ENCODE peak calls at places on chromosomes 16 and 17, in four cellular contexts. S, E, B and P are unnamed samples.

GRCh38 chr17:28963841-28964240 is 12.5 kb upstream of the PHF12 start:
- DNase-seq in S (no peak), E (no peak), B (no peak), P (no peak)

GRCh38 chr17:40290629-40291296 is 3.1 kb downstream of the CDC6 start:
- DNase-seq in S (peak), E (peak), B (peak), P (peak)

GRCh38 chr16:27843800-27844199 is 219.7 kb downstream of the GSG1L start:
- DNase-seq in S (no peak), E (no peak), B (no peak), P (no peak)

GRCh38 chr16:70430667-70431536 is 8.0 kb downstream of the ST3GAL2 start:
- DNase-seq in S (no peak), E (no peak), B (no peak), P (no peak)

GRCh38 chr16:87305505-87306391 is 11.4 kb downstream of the C16orf95 start:
- DNase-seq in S (peak), E (no peak), B (no peak), P (peak)

GRCh38 chr17:36911007-36911406 is 26.3 kb upstream of the LHX1 start:
- DNase-seq in S (no peak), E (no peak), B (no peak), P (no peak)

GRCh38 chr17:72270530-72270929 is 149.7 kb downstream of the SOX9 start:
- DNase-seq in S (no peak), E (no peak), B (peak), P (no peak)

GRCh38 chr16:74570412-74571301 is 36.3 kb downstream of the GLG1 start:
- DNase-seq in S (no peak), E (no peak), B (no peak), P (no peak)

GRCh38 chr17:67359960-67360817 is 6.2 kb downstream of the PSMD12 start:
- DNase-seq in S (no peak), E (no peak), B (no peak), P (no peak)

GRCh38 chr17:59513934-59514841 is 51.2 kb upstream of the DHX40 start:
- DNase-seq in S (no peak), E (peak), B (no peak), P (no peak)

GRCh38 chr17:17087424-17088103 is 45.3 kb downstream of the MPRIP start:
- DNase-seq in S (no peak), E (no peak), B (no peak), P (no peak)

GRCh38 chr16:72324578-72324977 is 152.6 kb upstream of the PMFBP1 start:
- DNase-seq in S (no peak), E (no peak), B (no peak), P (no peak)

GRCh38 chr17:54270499-54270898 is 447.8 kb downstream of the KIF2B start:
- DNase-seq in S (no peak), E (no peak), B (no peak), P (no peak)

GRCh38 chr17:74840989-74841666 is 18.6 kb downstream of the GRIN2C start:
- DNase-seq in S (no peak), E (peak), B (no peak), P (no peak)

GRCh38 chr16:3625911-3626732 is 14.7 kb upstream of the SLX4 start:
- DNase-seq in S (no peak), E (no peak), B (no peak), P (no peak)

GRCh38 chr16:9225527-9226316 is 134.3 kb downstream of the HAPSTR1 start:
- DNase-seq in S (no peak), E (no peak), B (no peak), P (no peak)

GRCh38 chr17:18920911-18921441 is 31.0 kb upstream of the SLC5A10 start:
- DNase-seq in S (peak), E (peak), B (no peak), P (no peak)

GRCh38 chr17:73969956-73970355 is 233.5 kb upstream of the RPL38 start:
- DNase-seq in S (no peak), E (no peak), B (no peak), P (no peak)

GRCh38 chr17:17073627-17074521 is 31.6 kb downstream of the MPRIP start:
- DNase-seq in S (no peak), E (no peak), B (no peak), P (no peak)

GRCh38 chr17:40247926-40248495 is 28.9 kb downstream of the WIPF2 start:
- DNase-seq in S (no peak), E (no peak), B (no peak), P (no peak)

GRCh38 chr17:78653382-78653781 is 76.2 kb upstream of the DNAH17 start:
- DNase-seq in S (no peak), E (no peak), B (no peak), P (no peak)

GRCh38 chr16:582218-582613 is 7.7 kb upstream of the RAB40C start:
- DNase-seq in S (no peak), E (no peak), B (no peak), P (no peak)

GRCh38 chr16:25257956-25258855 is 561 bp upstream of the ZKSCAN2 start:
- DNase-seq in S (no peak), E (peak), B (peak), P (peak)
- TF ChIP-seq CTCF in S (no peak), E (no peak), B (peak), P (no peak)

GRCh38 chr17:15262291-15263205 is 2.6 kb downstream of the PMP22 start:
- DNase-seq in S (peak), E (peak), B (peak), P (peak)
- TF ChIP-seq CTCF in S (peak), E (no peak), B (peak), P (peak)

GRCh38 chr17:9123594-9124553 is 102.6 kb downstream of the NTN1 start:
- DNase-seq in S (no peak), E (no peak), B (no peak), P (no peak)
- TF ChIP-seq CTCF in S (no peak), E (no peak), B (no peak), P (no peak)

GRCh38 chr17:55965051-55965450 is 188.2 kb upstream of the ANKFN1 start:
- DNase-seq in S (no peak), E (no peak), B (no peak), P (no peak)
- TF ChIP-seq CTCF in S (no peak), E (no peak), B (no peak), P (no peak)

GRCh38 chr17:31078290-31078689 is 16.5 kb upstream of the NF1 start:
- DNase-seq in S (no peak), E (no peak), B (no peak), P (no peak)
- TF ChIP-seq CTCF in S (no peak), E (no peak), B (no peak), P (no peak)

DNA sequence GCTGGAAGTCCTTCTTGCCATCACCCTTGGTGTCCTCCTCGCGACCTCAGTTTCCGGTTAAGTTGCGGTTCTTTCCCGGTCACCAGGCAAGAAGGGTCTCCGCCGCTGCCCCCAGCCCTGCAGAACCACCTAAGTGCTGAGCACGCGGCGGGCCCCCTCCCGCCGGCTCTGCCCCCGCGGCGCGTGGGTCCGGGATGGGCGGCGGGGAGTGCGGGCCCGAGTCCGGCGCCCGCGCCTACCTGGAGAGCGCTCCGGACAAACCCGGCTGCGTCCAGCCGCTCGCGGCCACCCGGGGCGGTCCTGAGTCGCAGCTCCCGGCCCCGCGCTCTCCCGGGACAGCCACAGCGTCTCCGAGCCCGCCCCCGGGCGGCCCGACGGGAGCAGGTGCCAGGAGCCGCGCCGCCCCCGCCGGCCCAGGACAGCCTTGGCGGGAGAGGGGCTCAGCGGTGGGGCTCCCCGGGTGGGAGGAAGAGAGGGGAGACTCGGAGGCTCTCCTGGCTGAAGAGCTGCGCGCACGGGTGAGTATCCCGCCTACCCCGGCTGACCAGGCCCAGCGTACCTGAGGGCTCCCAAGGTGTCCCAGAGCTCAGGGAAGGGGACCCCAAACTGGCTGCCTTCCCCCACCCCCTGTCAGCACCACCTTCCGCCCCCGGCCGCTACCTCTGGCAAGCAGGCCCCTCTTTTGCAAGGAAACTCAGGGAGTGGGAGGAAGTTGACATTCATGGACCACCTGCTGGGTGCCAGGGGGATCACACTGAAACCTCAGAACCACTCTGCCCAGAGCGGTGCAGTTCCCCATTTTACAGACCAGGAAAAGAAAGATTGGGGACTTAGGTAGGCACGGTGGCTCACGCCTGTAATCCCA is 22.2 kb upstream of the C17orf113 start:
- DNase-seq in S (no peak), E (no peak), B (no peak), P (no peak)
- TF ChIP-seq CTCF in S (no peak), E (no peak), B (no peak), P (no peak)

DNA sequence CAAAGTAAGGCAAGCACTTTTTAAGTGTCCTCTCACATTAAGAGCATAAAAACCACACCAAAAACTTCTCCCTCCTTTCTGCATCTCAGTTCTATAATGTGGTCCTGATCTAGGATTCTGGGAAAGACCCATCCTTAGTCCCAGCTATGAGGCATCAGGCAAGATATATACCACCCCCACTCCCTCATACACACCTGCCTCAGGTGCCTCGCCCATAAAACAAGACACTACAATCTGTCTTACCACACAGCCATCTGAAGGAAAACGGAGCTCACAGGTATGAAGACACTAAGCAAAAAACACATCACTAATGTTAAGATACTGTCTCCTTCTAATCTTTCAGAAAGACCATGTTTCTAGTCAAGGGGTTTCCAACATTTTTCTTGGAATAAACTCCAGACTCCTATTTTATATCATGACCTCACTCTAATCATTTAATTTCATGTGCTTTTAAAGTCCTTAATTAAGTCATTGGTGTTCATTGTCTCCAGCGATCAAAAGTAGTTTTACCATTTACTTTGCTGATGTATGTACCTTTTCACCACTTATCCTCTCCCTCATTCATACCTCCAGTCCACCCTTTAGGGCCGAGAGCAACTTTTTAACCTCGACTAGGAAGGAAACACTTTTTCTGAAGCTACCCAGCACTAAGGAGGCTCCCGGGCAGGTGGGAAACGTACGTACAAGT is 1.1 kb downstream of the MAP3K14 start:
- DNase-seq in S (no peak), E (no peak), B (no peak), P (no peak)
- TF ChIP-seq CTCF in S (no peak), E (no peak), B (no peak), P (no peak)

DNA sequence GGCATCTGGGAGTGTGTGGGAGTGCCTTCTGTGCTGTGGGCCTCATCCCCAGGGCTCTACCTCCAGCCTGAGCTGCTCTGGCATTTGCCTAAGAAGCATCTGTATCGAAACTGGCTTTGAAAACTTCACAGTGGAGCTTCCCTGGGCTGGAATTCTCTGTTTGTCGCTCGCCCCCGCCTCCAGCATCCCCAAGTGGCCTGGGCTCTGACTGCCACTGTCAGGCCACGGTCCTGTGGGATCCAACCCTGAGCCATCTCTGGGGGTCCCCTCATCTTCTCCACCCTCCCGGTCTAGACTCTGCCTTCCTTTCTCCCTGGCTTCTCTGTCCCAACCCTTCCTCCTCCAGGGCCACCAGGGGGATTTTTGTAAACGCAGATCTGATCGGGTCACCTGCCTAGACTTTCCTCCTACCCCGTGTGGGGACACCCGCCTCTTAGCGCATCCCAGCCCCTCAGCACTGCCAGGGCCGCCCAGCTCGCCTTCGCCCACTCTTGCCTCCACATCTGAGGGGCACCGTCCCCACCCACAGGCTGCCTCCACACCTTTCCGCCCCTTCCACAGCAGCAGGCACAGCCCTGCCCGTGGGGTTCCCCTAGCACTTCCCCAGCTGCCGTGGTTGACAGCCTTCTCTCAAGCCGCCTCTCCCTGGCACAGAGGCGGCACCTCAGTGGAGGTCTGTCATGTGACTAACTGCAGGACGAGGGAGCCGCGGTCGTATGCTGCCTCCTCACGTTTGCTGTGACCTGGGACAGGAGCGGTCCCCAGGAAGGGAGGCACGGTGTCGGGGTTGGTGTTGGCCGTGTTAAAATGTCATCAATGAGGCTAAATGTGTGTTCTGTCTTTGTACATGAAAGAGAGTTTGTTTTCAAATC is 12.0 kb downstream of the TBC1D24 start:
- DNase-seq in S (no peak), E (peak), B (no peak), P (no peak)
- TF ChIP-seq CTCF in S (peak), E (no peak), B (peak), P (no peak)

GRCh38 chr16:15608398-15609285 is 34.3 kb downstream of the MARF1 start:
- DNase-seq in S (no peak), E (no peak), B (no peak), P (peak)
- TF ChIP-seq CTCF in S (peak), E (no peak), B (no peak), P (peak)